ENCODE peak calls at places on chromosomes 13 and 19, in six cellular contexts. N is HuH-7; U is adrenal gland; P is cardiac fibroblast; D is activated T-cell treated with anti-CD3 and anti-CD28 coated beads for 1 hour; T is stimulated activated CD8-positive, alpha-beta memory T cell treated with anti-CD3 and anti-CD28 coated beads, Interleukin-2, amount 100 ng/mL, for 48 hours. C is an unnamed sample.

GRCh38 chr19:55440411-55441105 is 2.5 kb downstream of the SHISA7 start:
- DNase-seq in N (no peak), U (no peak), P (no peak), D (no peak), T (peak; percentile 27), C (no peak)

GRCh38 chr19:21128901-21129698 is 12.7 kb upstream of the ZNF431 start:
- DNase-seq in N (no peak), U (no peak), P (no peak), D (no peak), T (no peak), C (no peak)

GRCh38 chr19:45123440-45123850 is 30.5 kb downstream of the PPP1R37 start:
- DNase-seq in N (no peak), U (no peak), P (no peak), D (no peak), T (no peak), C (no peak)

GRCh38 chr13:41505209-41505835 is 48.0 kb downstream of the RGCC start:
- DNase-seq in N (no peak), U (no peak), P (peak; percentile 92), D (no peak), T (no peak), C (no peak)

GRCh38 chr19:11556634-11557420 is 2.2 kb downstream of the ELOF1 start:
- DNase-seq in N (no peak), U (no peak), P (no peak), D (no peak), T (no peak), C (no peak)

GRCh38 chr13:103287659-103288058 is 221.4 kb upstream of the SLC10A2 start:
- DNase-seq in N (no peak), U (no peak), P (peak; percentile 58), D (no peak), T (no peak), C (no peak)

GRCh38 chr19:7655581-7655980 is 13.3 kb upstream of the RETN start:
- DNase-seq in N (no peak), U (no peak), P (no peak), D (no peak), T (no peak), C (no peak)

GRCh38 chr13:113564331-113565023 is 20.1 kb upstream of the TFDP1 start:
- DNase-seq in N (no peak), U (no peak), P (no peak), D (no peak), T (no peak), C (no peak)

GRCh38 chr19:36058481-36059179 is 3.9 kb downstream of the WDR62 start:
- DNase-seq in N (peak; percentile 44), U (no peak), P (no peak), D (no peak), T (no peak), C (no peak)

GRCh38 chr13:46617885-46618284 is 64.9 kb downstream of the LRCH1 start:
- DNase-seq in N (no peak), U (no peak), P (no peak), D (no peak), T (no peak), C (no peak)

GRCh38 chr19:40549007-40549708 is 27.5 kb upstream of the SHKBP1 start:
- DNase-seq in N (peak; percentile 93), U (peak; percentile 56), P (peak; percentile 45), D (peak; percentile 64), T (peak; percentile 70), C (no peak)

GRCh38 chr13:46386996-46387851 is at the start of gene RUBCNL:
- DNase-seq in N (no peak), U (no peak), P (peak; percentile 51), D (no peak), T (peak; percentile 47), C (no peak)

GRCh38 chr13:72505376-72505775 is 222.1 kb downstream of the MZT1 start:
- DNase-seq in N (no peak), U (no peak), P (no peak), D (no peak), T (no peak), C (no peak)

GRCh38 chr13:25654332-25654731 is 282.6 kb downstream of the ATP8A2 start:
- DNase-seq in N (no peak), U (no peak), P (no peak), D (no peak), T (no peak), C (no peak)

GRCh38 chr19:2302319-2303208 is 5.4 kb downstream of the LINGO3 start:
- DNase-seq in N (no peak), U (peak; percentile 67), P (peak; percentile 55), D (no peak), T (no peak), C (no peak)

GRCh38 chr13:60623131-60623530 is 226.1 kb downstream of the TDRD3 start:
- DNase-seq in N (no peak), U (no peak), P (no peak), D (no peak), T (no peak), C (no peak)

GRCh38 chr19:4081441-4082129 is 14.9 kb upstream of the ZBTB7A start:
- DNase-seq in N (no peak), U (no peak), P (no peak), D (no peak), T (no peak), C (no peak)

GRCh38 chr13:52703482-52703881 is 36.1 kb downstream of the CNMD start:
- DNase-seq in N (no peak), U (no peak), P (no peak), D (no peak), T (no peak), C (no peak)

GRCh38 chr13:24842533-24843278 is 78.7 kb downstream of the RNF17 start:
- DNase-seq in N (no peak), U (no peak), P (no peak), D (no peak), T (no peak), C (no peak)

GRCh38 chr19:17243340-17243853 is 2.3 kb downstream of the NR2F6 start:
- DNase-seq in N (no peak), U (no peak), P (no peak), D (no peak), T (no peak), C (no peak)

GRCh38 chr13:94168784-94169512 is 310.5 kb downstream of the DCT start:
- DNase-seq in N (no peak), U (no peak), P (peak; percentile 19), D (no peak), T (no peak), C (no peak)

GRCh38 chr19:18020212-18021067 is 12.5 kb downstream of the ARRDC2 start:
- DNase-seq in N (no peak), U (peak; percentile 88), P (peak; percentile 69), D (no peak), T (no peak), C (no peak)

GRCh38 chr19:4108767-4109625 is 14.9 kb downstream of the MAP2K2 start:
- DNase-seq in N (no peak), U (no peak), P (no peak), D (peak; percentile 62), T (peak; percentile 53), C (no peak)

GRCh38 chr19:21264416-21264815 is 64.8 kb downstream of the ZNF708 start:
- DNase-seq in N (no peak), U (no peak), P (no peak), D (no peak), T (no peak), C (no peak)

GRCh38 chr13:104757712-104758111 is 1691.5 kb upstream of the SLC10A2 start:
- DNase-seq in N (no peak), U (no peak), P (peak; percentile 29), D (no peak), T (no peak), C (no peak)

GRCh38 chr19:4229179-4229931 is at the start of gene EBI3:
- DNase-seq in N (no peak), U (peak; percentile 31), P (peak; percentile 61), D (no peak), T (peak; percentile 49), C (no peak)

GRCh38 chr13:106036870-106037269 is 498.6 kb downstream of the EFNB2 start:
- DNase-seq in N (peak; percentile 7), U (no peak), P (no peak), D (no peak), T (no peak), C (no peak)

GRCh38 chr13:42364613-42365000 is 92.7 kb downstream of the AKAP11 start:
- DNase-seq in N (no peak), U (no peak), P (no peak), D (no peak), T (no peak), C (no peak)

GRCh38 chr19:18868380-18869230 is 27.4 kb downstream of the CERS1 start:
- DNase-seq in N (no peak), U (no peak), P (no peak), D (no peak), T (no peak), C (no peak)

GRCh38 chr19:18453269-18454024 is 15.5 kb upstream of the ISYNA1 start:
- DNase-seq in N (no peak), U (no peak), P (peak; percentile 67), D (no peak), T (no peak), C (no peak)

GRCh38 chr19:29680937-29681336 is 15.7 kb downstream of the PLEKHF1 start:
- DNase-seq in N (no peak), U (no peak), P (no peak), D (no peak), T (no peak), C (no peak)